ENCODE peak calls at places on chromosome 12, in five cellular contexts. Z is PC-9, U is body of pancreas, L is IMR-90, S is HCT116. W is an unnamed sample.

GRCh38 chr12:51156366-51156765 is 16.6 kb downstream of the TFCP2 start:
- DNase-seq in Z (no peak), U (no peak), L (no peak), S (no peak), W (no peak)

GRCh38 chr12:64566122-64566521 is 44.2 kb upstream of the RASSF3 start:
- DNase-seq in Z (no peak), U (no peak), L (peak; percentile 47), S (no peak), W (no peak)

GRCh38 chr12:96399081-96399918 is 939 bp downstream of the CDK17 start:
- DNase-seq in Z (no peak), U (peak; percentile 54), L (peak; percentile 72), S (no peak), W (peak; percentile 66)

GRCh38 chr12:55720071-55720564 is at the start of gene RDH5:
- DNase-seq in Z (no peak), U (peak; percentile 83), L (peak; percentile 89), S (no peak), W (no peak)

GRCh38 chr12:94712852-94713545 is 62.6 kb upstream of the TMCC3 start:
- DNase-seq in Z (no peak), U (no peak), L (no peak), S (no peak), W (no peak)

GRCh38 chr12:87848248-87848868 is 180.8 kb downstream of the C12orf50 start:
- DNase-seq in Z (no peak), U (no peak), L (peak; percentile 82), S (peak; percentile 54), W (peak; percentile 18)

GRCh38 chr12:19000836-19001235 is 128.7 kb upstream of the PLEKHA5 start:
- DNase-seq in Z (no peak), U (no peak), L (no peak), S (no peak), W (no peak)

GRCh38 chr12:57430117-57430930 is 519 bp downstream of the R3HDM2 start:
- DNase-seq in Z (no peak), U (no peak), L (peak; percentile 34), S (no peak), W (no peak)

GRCh38 chr12:496736-497135 is 37.0 kb downstream of the B4GALNT3 start:
- DNase-seq in Z (no peak), U (no peak), L (no peak), S (no peak), W (no peak)

GRCh38 chr12:1666685-1667162 is 24.1 kb upstream of the ADIPOR2 start:
- DNase-seq in Z (no peak), U (no peak), L (no peak), S (no peak), W (no peak)

GRCh38 chr12:10151621-10152020 is 20.3 kb downstream of the OLR1 start:
- DNase-seq in Z (no peak), U (no peak), L (no peak), S (no peak), W (no peak)

GRCh38 chr12:68958337-68958736 is 25.4 kb upstream of the CPM start:
- DNase-seq in Z (no peak), U (no peak), L (no peak), S (no peak), W (no peak)

GRCh38 chr12:48788852-48789775 is at the start of gene ADCY6:
- DNase-seq in Z (peak; percentile 61), U (peak; percentile 88), L (peak; percentile 70), S (peak; percentile 29), W (peak; percentile 29)

GRCh38 chr12:57296291-57296690 is 45.3 kb upstream of the STAC3 start:
- DNase-seq in Z (no peak), U (no peak), L (no peak), S (no peak), W (no peak)

GRCh38 chr12:121530600-121531355 is 50.0 kb downstream of the KDM2B start:
- DNase-seq in Z (no peak), U (no peak), L (peak; percentile 88), S (no peak), W (peak; percentile 76)

GRCh38 chr12:118061876-118062791 is 1.2 kb upstream of the WSB2 start:
- DNase-seq in Z (peak; percentile 64), U (peak; percentile 41), L (peak; percentile 58), S (no peak), W (peak; percentile 65)

GRCh38 chr12:67810166-67810565 is 161.6 kb downstream of the DYRK2 start:
- DNase-seq in Z (no peak), U (no peak), L (no peak), S (no peak), W (no peak)

GRCh38 chr12:102726686-102727085 is 190.4 kb downstream of the PAH start:
- DNase-seq in Z (no peak), U (no peak), L (no peak), S (no peak), W (no peak)

DNA sequence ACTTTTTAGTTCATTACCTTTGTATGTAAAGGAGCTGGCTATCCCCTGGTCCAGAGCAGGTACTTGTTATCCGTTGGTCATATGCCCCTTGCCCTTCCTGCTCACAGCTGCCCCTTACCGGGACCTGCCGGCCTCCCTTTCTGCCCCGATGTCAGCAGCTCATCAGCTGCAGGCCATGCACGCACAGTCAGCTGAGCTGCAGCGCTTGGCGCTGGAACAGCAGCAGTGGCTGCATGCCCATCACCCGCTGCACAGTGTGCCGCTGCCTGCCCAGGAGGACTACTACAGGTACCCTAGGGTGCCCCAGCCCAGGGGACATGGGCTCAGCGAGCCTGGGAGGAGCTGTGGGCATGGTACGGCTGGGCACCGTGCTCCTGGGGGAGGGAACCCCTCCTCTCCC is 2.3 kb upstream of the RNU7-1 start:
- DNase-seq in Z (no peak), U (no peak), L (no peak), S (no peak), W (no peak)
- H3K27ac ChIP-seq in Z (no peak overlapping the region), U (no peak overlapping the region), L (no peak overlapping the region), S (peak overlapping the region; percentile 26), W (no peak overlapping the region)

GRCh38 chr12:131021142-131021541 is 67.4 kb downstream of the ADGRD1 start:
- DNase-seq in Z (no peak), U (no peak), L (no peak), S (no peak), W (no peak)
- H3K27ac ChIP-seq in Z (no peak overlapping the region), U (no peak overlapping the region), L (no peak overlapping the region), S (no peak overlapping the region), W (no peak overlapping the region)

GRCh38 chr12:79686171-79686570 is 4.6 kb downstream of the PAWR start:
- DNase-seq in Z (no peak), U (no peak), L (no peak), S (no peak), W (no peak)
- H3K27ac ChIP-seq in Z (peak overlapping the region; percentile 99), U (no peak overlapping the region), L (no peak overlapping the region), S (no peak overlapping the region), W (no peak overlapping the region)

GRCh38 chr12:109573914-109574244 is 285 bp downstream of the MVK start:
- DNase-seq in Z (no peak), U (no peak), L (no peak), S (no peak), W (no peak)
- H3K27ac ChIP-seq in Z (no peak overlapping the region), U (peak overlapping the region; percentile 90), L (no peak overlapping the region), S (no peak overlapping the region), W (peak overlapping the region; percentile 51)

GRCh38 chr12:109899783-109900751 is at the start of gene TCHP:
- DNase-seq in Z (peak; percentile 76), U (peak; percentile 85), L (peak; percentile 87), S (peak; percentile 74), W (peak; percentile 87)

GRCh38 chr12:109902866-109903265 is 2.8 kb downstream of the TCHP start:
- DNase-seq in Z (no peak), U (no peak), L (no peak), S (no peak), W (no peak)

GRCh38 chr12:109897029-109897428 is 3.0 kb upstream of the TCHP start:
- DNase-seq in Z (no peak), U (no peak), L (no peak), S (no peak), W (no peak)

GRCh38 chr12:109905301-109905700 is 5.2 kb downstream of the TCHP start:
- DNase-seq in Z (no peak), U (no peak), L (no peak), S (no peak), W (no peak)

DNA sequence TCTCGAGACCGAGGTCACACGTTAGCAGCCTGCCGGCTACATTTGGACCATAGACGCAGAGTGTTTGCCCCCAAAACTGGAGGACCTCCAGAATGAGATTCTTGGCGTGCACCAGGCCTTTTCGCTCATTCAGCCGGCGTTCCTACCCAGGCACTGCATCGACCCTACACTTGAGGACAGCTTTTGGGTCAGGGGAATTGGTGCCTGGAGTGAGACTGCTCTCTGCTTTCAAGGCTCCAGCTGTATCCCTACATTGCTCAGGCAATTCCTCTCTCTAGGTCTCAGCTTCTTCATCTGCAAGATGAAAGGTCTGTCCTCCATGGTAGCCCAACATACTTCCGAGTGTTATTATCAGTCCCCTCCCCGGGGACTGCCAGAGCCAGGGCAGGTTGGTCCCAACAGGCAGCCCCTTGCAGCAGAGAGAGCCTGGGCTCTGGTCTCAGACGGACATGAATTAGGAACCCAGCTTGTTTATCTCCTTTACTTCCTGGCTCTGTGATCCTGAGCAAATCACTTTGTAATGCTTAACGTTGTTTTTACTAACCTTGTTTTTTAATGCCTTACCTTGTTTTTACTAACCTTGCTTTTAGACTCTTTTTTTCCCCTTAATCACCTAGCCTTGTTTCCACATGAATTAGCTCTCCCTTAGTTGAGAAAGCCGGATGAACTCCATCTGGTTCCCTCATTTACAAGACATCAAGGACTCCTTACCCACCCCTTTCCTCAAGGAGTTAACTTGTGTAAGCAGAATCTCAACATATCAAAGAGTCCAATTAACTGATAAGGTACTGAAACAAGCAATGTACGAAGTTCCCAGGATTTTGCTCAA is 892 bp downstream of the TCHP start:
- DNase-seq in Z (no peak), U (no peak), L (no peak), S (no peak), W (peak; percentile 36)
- H3K27ac ChIP-seq in Z (peak overlapping the region; percentile 5), U (peak overlapping the region; percentile 76), L (peak overlapping the region; percentile 79), S (peak overlapping the region; percentile 65), W (peak overlapping the region; percentile 72)

GRCh38 chr12:100504820-100505219 is 31.2 kb downstream of the NR1H4 start:
- DNase-seq in Z (no peak), U (peak; percentile 39), L (no peak), S (no peak), W (no peak)
- H3K27ac ChIP-seq in Z (no peak overlapping the region), U (peak overlapping the region; percentile 77), L (no peak overlapping the region), S (no peak overlapping the region), W (no peak overlapping the region)

GRCh38 chr12:45343269-45344051 is 127.6 kb downstream of the ANO6 start:
- DNase-seq in Z (peak; percentile 42), U (no peak), L (peak; percentile 63), S (no peak), W (peak; percentile 21)

GRCh38 chr12:45342171-45342570 is 126.3 kb downstream of the ANO6 start:
- DNase-seq in Z (no peak), U (no peak), L (no peak), S (no peak), W (no peak)

GRCh38 chr12:45338272-45338671 is 122.4 kb downstream of the ANO6 start:
- DNase-seq in Z (no peak), U (no peak), L (no peak), S (no peak), W (no peak)

GRCh38 chr12:45339035-45339434 is 123.1 kb downstream of the ANO6 start:
- DNase-seq in Z (no peak), U (no peak), L (no peak), S (no peak), W (peak; percentile 25)

GRCh38 chr12:45342848-45343247 is 127.0 kb downstream of the ANO6 start:
- DNase-seq in Z (no peak), U (no peak), L (no peak), S (no peak), W (no peak)
- H3K27ac ChIP-seq in Z (peak overlapping the region; percentile 17), U (no peak overlapping the region), L (no peak overlapping the region), S (no peak overlapping the region), W (no peak overlapping the region)

W was measured in K562.